ENCODE peak calls at places on chromosomes 4 and X, in eight cellular contexts. U is ovary, I is GM23248, C is neuronal stem cell, K is PC-3, F is iPS DF 6.9, Z is spleen, N is cardiac muscle cell. Q is an unnamed sample.

GRCh38 chr4:179586460-179586859 is 2144.2 kb upstream of the AGA start:
- DNase-seq in I (no peak), F (peak), U (no peak), C (no peak), K (peak), N (no peak), Z (no peak), Q (no peak)

GRCh38 chr4:82989567-82990429 is 20.8 kb downstream of the LIN54 start:
- DNase-seq in K (no peak), Z (no peak), U (no peak), N (no peak), F (no peak), C (no peak), I (peak), Q (no peak)

GRCh38 chr4:160423879-160424451 is 1321.1 kb downstream of the RAPGEF2 start:
- DNase-seq in K (no peak), C (no peak), N (no peak), Z (no peak), U (no peak), F (no peak), I (no peak), Q (peak)

GRCh38 chr4:177964693-177965168 is 522.5 kb upstream of the AGA start:
- DNase-seq in F (no peak), K (peak), C (no peak), N (no peak), U (no peak), Z (no peak), I (no peak), Q (no peak)

GRCh38 chrX:105894721-105895120 is 72.4 kb downstream of the NRK start:
- DNase-seq in Z (no peak), F (no peak), C (no peak), U (no peak), I (no peak), N (no peak), K (no peak), Q (no peak)

GRCh38 chrX:124239911-124240310 is 92.5 kb upstream of the TEX13D start:
- DNase-seq in F (no peak), K (no peak), I (no peak), Z (no peak), U (no peak), C (no peak), N (no peak), Q (no peak)

GRCh38 chr4:70954032-70954431 is 39.4 kb upstream of the DCK start:
- DNase-seq in F (no peak), Z (no peak), K (no peak), N (no peak), I (peak), U (no peak), C (no peak), Q (no peak)

GRCh38 chrX:153925739-153926593 is at the start of gene ARHGAP4:
- DNase-seq in K (no peak), N (no peak), C (no peak), I (no peak), U (no peak), F (no peak), Z (peak), Q (no peak)

GRCh38 chrX:9656277-9656676 is 109.4 kb downstream of the GPR143 start:
- DNase-seq in C (no peak), K (peak), F (no peak), I (no peak), U (no peak), Z (no peak), N (no peak), Q (no peak)

GRCh38 chrX:18424482-18425198 is 768 bp upstream of the CDKL5 start:
- DNase-seq in K (peak), I (peak), N (peak), Z (peak), F (no peak), U (peak), C (no peak), Q (no peak)

GRCh38 chr4:145618210-145618911 is 824 bp upstream of the MMAA start:
- DNase-seq in C (no peak), F (no peak), U (no peak), K (no peak), I (peak), N (no peak), Z (peak), Q (no peak)

GRCh38 chr4:7194251-7195137 is 2.2 kb downstream of the SORCS2 start:
- DNase-seq in I (peak), K (peak), C (no peak), Z (peak), N (peak), U (no peak), F (no peak), Q (no peak)

GRCh38 chrX:30577362-30577961 is at the start of gene TASL:
- DNase-seq in C (no peak), N (no peak), I (no peak), U (no peak), K (no peak), F (no peak), Z (no peak), Q (no peak)

GRCh38 chr4:139188648-139189416 is 11.8 kb upstream of the ELF2 start:
- DNase-seq in K (no peak), F (no peak), Z (no peak), I (no peak), C (no peak), N (no peak), U (no peak), Q (no peak)

GRCh38 chr4:52712991-52713275 is 38.3 kb downstream of the ERVMER34-1 start:
- DNase-seq in N (no peak), F (no peak), K (no peak), C (no peak), I (no peak), U (no peak), Z (no peak), Q (no peak)

GRCh38 chr4:102760645-102761477 is at the start of gene MANBA:
- DNase-seq in K (peak), F (peak), U (peak), N (peak), Z (peak), C (peak), I (peak), Q (no peak)

GRCh38 chr4:84451546-84451945 is 47.5 kb downstream of the NKX6-1 start:
- DNase-seq in U (no peak), F (no peak), Z (no peak), K (peak), N (no peak), C (no peak), I (peak), Q (no peak)

GRCh38 chr4:8218371-8219050 is 19.4 kb downstream of the SH3TC1 start:
- DNase-seq in I (no peak), K (no peak), F (no peak), C (no peak), Z (no peak), U (no peak), N (no peak), Q (no peak)

GRCh38 chr4:154081391-154081790 is 292.5 kb upstream of the SFRP2 start:
- DNase-seq in F (no peak), C (no peak), N (no peak), U (no peak), K (no peak), I (no peak), Z (no peak), Q (no peak)

GRCh38 chr4:154004859-154005520 is 216.1 kb upstream of the SFRP2 start:
- DNase-seq in Z (no peak), U (no peak), K (no peak), C (no peak), N (no peak), I (peak), F (no peak), Q (no peak)

GRCh38 chrX:153477458-153477857 is 7.1 kb upstream of the HAUS7 start:
- DNase-seq in I (no peak), K (no peak), N (no peak), C (no peak), Z (no peak), F (no peak), U (no peak), Q (no peak)

GRCh38 chrX:5733483-5733882 is 495.2 kb downstream of the NLGN4X start:
- DNase-seq in I (no peak), F (no peak), C (no peak), N (no peak), U (no peak), K (no peak), Z (no peak), Q (no peak)

GRCh38 chrX:111098874-111099273 is 2.9 kb downstream of the PAK3 start:
- DNase-seq in Z (peak), K (peak), F (peak), N (peak), I (peak), C (peak), U (peak), Q (no peak)

GRCh38 chr4:18917689-18918088 is 896.1 kb upstream of the LCORL start:
- DNase-seq in I (no peak), Z (no peak), C (no peak), N (no peak), F (no peak), K (peak), U (no peak), Q (no peak)

GRCh38 chr4:108042927-108043326 is 53.2 kb downstream of the HADH start:
- DNase-seq in C (no peak), N (no peak), U (no peak), I (no peak), K (no peak), F (no peak), Z (no peak), Q (no peak)

GRCh38 chr4:94534401-94535312 is 82.9 kb downstream of the PDLIM5 start:
- DNase-seq in N (no peak), I (no peak), C (no peak), F (no peak), K (no peak), U (no peak), Z (no peak), Q (no peak)

GRCh38 chr4:56978750-56979303 is at the start of gene POLR2B:
- DNase-seq in F (peak), K (peak), U (peak), Z (peak), N (peak), C (peak), I (peak), Q (peak)

GRCh38 chr4:56981795-56982201 is 3.1 kb downstream of the POLR2B start:
- DNase-seq in F (no peak), N (no peak), U (no peak), C (no peak), I (peak), Z (no peak), K (peak), Q (no peak)

GRCh38 chr4:56976878-56977320 is 507 bp downstream of the NOA1 start:
- DNase-seq in U (no peak), F (no peak), C (peak), I (peak), N (peak), K (peak), Z (peak), Q (peak)

GRCh38 chr4:56977321-56978012 is at the start of gene NOA1:
- DNase-seq in K (peak), C (peak), Z (peak), N (peak), I (peak), U (peak), F (peak), Q (peak)

DNA sequence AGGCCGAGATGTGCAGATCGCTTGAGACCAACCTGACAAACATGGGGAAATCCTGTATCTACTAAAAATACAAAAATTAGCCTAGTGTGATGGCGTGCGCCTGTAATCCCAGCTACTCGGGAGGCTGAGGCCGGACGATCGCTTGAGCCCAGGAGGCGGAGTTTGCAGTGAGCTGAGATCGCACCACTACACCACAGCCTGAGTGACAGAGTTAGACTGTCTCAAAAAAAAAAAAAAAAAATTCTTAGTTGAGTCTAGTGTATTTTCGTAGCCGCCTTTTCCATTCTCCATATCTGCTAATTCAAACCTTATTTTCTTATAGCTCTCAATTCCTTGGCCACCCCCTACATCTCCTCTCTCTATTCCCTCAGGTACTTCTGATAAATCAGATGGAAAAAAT is 978 bp downstream of the POLR2B start:
- DNase-seq in Z (no peak), K (peak), N (peak), U (no peak), F (no peak), C (no peak), I (peak), Q (no peak)
- H3K27ac ChIP-seq in Z (peak), K (no peak), N (peak), U (no peak), F (no peak), C (no peak), I (peak), Q (peak)

GRCh38 chr4:89300490-89300889 is 7.1 kb downstream of the GPRIN3 start:
- DNase-seq in U (no peak), N (no peak), K (no peak), I (no peak), Z (no peak), F (no peak), C (no peak), Q (no peak)
- H3K27ac ChIP-seq in U (no peak), N (peak), K (no peak), I (no peak), Z (peak), F (no peak), C (no peak), Q (no peak)

GRCh38 chrX:65681810-65682209 is 14.4 kb downstream of the MSN start:
- DNase-seq in K (no peak), I (no peak), Z (no peak), F (no peak), C (no peak), N (no peak), U (no peak), Q (no peak)

GRCh38 chrX:65673857-65674350 is 6.5 kb downstream of the MSN start:
- DNase-seq in Z (no peak), I (no peak), N (no peak), F (no peak), K (no peak), C (no peak), U (no peak), Q (no peak)

GRCh38 chrX:65677954-65678469 is 10.6 kb downstream of the MSN start:
- DNase-seq in N (no peak), Z (no peak), K (peak), U (peak), F (no peak), I (peak), C (no peak), Q (no peak)

GRCh38 chrX:65674351-65674893 is 7.0 kb downstream of the MSN start:
- DNase-seq in C (no peak), N (peak), Z (no peak), F (no peak), K (no peak), U (no peak), I (peak), Q (no peak)

GRCh38 chrX:65679071-65679540 is 11.7 kb downstream of the MSN start:
- DNase-seq in I (peak), Z (no peak), F (no peak), N (no peak), K (peak), U (no peak), C (no peak), Q (peak)
- H3K27ac ChIP-seq in I (peak), Z (peak), F (no peak), N (no peak), K (peak), U (peak), C (no peak), Q (peak)

GRCh38 chr4:152039085-152039484 is 278.3 kb upstream of the GATB start:
- DNase-seq in U (no peak), I (no peak), C (no peak), N (no peak), K (peak), F (no peak), Z (no peak), Q (no peak)
- H3K27ac ChIP-seq in U (no peak), I (peak), C (no peak), N (no peak), K (peak), F (no peak), Z (no peak), Q (no peak)

GRCh38 chr4:68077301-68077700 is 52.4 kb downstream of the TMPRSS11F start:
- DNase-seq in U (no peak), N (no peak), C (no peak), Z (no peak), I (no peak), K (no peak), F (no peak), Q (no peak)

GRCh38 chr4:68079918-68080317 is 49.8 kb downstream of the TMPRSS11F start:
- DNase-seq in F (no peak), U (no peak), C (no peak), I (no peak), K (peak), N (no peak), Z (no peak), Q (no peak)

GRCh38 chr4:68077737-68078136 is 51.9 kb downstream of the TMPRSS11F start:
- DNase-seq in U (no peak), F (no peak), N (no peak), K (no peak), Z (peak), I (no peak), C (no peak), Q (no peak)

DNA sequence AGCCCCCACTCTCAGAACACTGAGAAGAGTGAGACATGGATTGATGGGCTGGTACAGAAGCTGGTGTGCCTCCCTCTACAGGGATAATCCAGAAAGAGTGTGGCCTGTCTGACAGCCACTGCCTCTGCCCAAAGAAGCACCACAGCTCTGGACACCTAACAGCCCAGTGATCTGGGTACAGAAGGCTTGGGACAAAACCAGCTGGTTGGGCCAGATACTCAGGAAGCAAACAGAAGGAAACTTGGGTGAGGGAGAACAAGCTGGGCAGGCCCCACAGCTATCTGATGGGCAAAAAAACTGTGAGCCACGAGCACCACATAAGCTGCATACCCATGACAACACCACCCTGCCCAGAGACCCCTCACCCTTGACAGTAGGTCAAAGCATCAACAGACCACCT is 46.9 kb downstream of the TMPRSS11F start:
- DNase-seq in I (no peak), K (no peak), F (no peak), U (no peak), C (no peak), N (no peak), Z (peak), Q (no peak)
- H3K27ac ChIP-seq in I (no peak), K (no peak), F (no peak), U (no peak), C (no peak), N (no peak), Z (no peak), Q (no peak)

GRCh38 chr4:17811078-17811603 is 362 bp downstream of the NCAPG start:
- DNase-seq in Z (no peak), U (no peak), C (no peak), F (no peak), I (peak), N (no peak), K (no peak), Q (no peak)

GRCh38 chr4:17812125-17812524 is 1.3 kb downstream of the NCAPG start:
- DNase-seq in N (no peak), I (no peak), Z (no peak), F (no peak), K (no peak), U (no peak), C (no peak), Q (no peak)

GRCh38 chr4:17814140-17814539 is 3.4 kb downstream of the NCAPG start:
- DNase-seq in K (peak), I (peak), U (no peak), Z (no peak), C (no peak), N (no peak), F (no peak), Q (no peak)

GRCh38 chr4:17810260-17811077 is at the start of the genes DCAF16 and NCAPG:
- DNase-seq in U (peak), Z (peak), K (peak), F (peak), N (peak), C (peak), I (peak), Q (peak)

GRCh38 chr4:17812801-17813200 is 2.0 kb downstream of the NCAPG start:
- DNase-seq in I (peak), F (no peak), Z (no peak), C (no peak), N (no peak), U (no peak), K (no peak), Q (no peak)
- H3K27ac ChIP-seq in I (peak), F (no peak), Z (no peak), C (no peak), N (no peak), U (no peak), K (no peak), Q (no peak)

GRCh38 chr4:119579823-119580222 is 48.8 kb downstream of the PDE5A start:
- DNase-seq in F (no peak), I (no peak), Z (no peak), C (no peak), K (no peak), U (no peak), N (no peak), Q (no peak)
- H3K27ac ChIP-seq in F (no peak), I (no peak), Z (no peak), C (no peak), K (no peak), U (no peak), N (no peak), Q (no peak)

GRCh38 chr4:41178372-41179085 is 35.8 kb downstream of the APBB2 start:
- DNase-seq in K (peak), N (no peak), U (no peak), Z (no peak), C (no peak), F (no peak), I (peak), Q (no peak)

GRCh38 chr4:41179086-41179374 is 35.3 kb downstream of the APBB2 start:
- DNase-seq in K (no peak), C (no peak), N (no peak), I (peak), F (no peak), Z (no peak), U (no peak), Q (no peak)

GRCh38 chr4:41176357-41176756 is 38.0 kb downstream of the APBB2 start:
- DNase-seq in F (no peak), I (peak), C (no peak), N (no peak), U (no peak), K (peak), Z (no peak), Q (no peak)

GRCh38 chr4:41174444-41174843 is 39.9 kb downstream of the APBB2 start:
- DNase-seq in I (peak), K (no peak), Z (no peak), C (no peak), U (no peak), N (no peak), F (no peak), Q (no peak)

GRCh38 chr4:41177016-41177415 is 37.3 kb downstream of the APBB2 start:
- DNase-seq in F (no peak), C (no peak), K (peak), I (peak), N (no peak), U (no peak), Z (no peak), Q (no peak)
- H3K27ac ChIP-seq in F (no peak), C (no peak), K (no peak), I (peak), N (no peak), U (no peak), Z (no peak), Q (peak)

GRCh38 chr4:88706574-88706973 is 8.9 kb upstream of the NAP1L5 start:
- DNase-seq in C (no peak), N (peak), U (peak), I (peak), K (peak), Z (no peak), F (no peak), Q (no peak)
- H3K27ac ChIP-seq in C (no peak), N (peak), U (no peak), I (peak), K (no peak), Z (no peak), F (no peak), Q (no peak)

GRCh38 chr4:150261571-150261970 is 183.3 kb downstream of the DCLK2 start:
- DNase-seq in U (no peak), F (no peak), Z (no peak), N (no peak), K (no peak), C (no peak), I (no peak), Q (no peak)
- H3K27ac ChIP-seq in U (no peak), F (no peak), Z (no peak), N (no peak), K (no peak), C (no peak), I (no peak), Q (no peak)

Q was measured in epithelial cell of prostate.